ENCODE peak calls at places on chromosomes 11 and 22, in nine cellular contexts. One of them, this sample, is unnamed.

GRCh38 chr11:45554230-45554967 is 111.0 kb downstream of the CHST1 start:
- DNase-seq in thoracic aorta: no peak
- DNase-seq in pancreas: no peak
- DNase-seq in lower leg skin: no peak
- DNase-seq in IMR-90: no peak
- DNase-seq in fibroblast of the aortic adventitia: no peak
- DNase-seq in stomach: no peak
- DNase-seq in GM12865: no peak
- DNase-seq in tibial artery: no peak
- DNase-seq in this sample: no peak

GRCh38 chr11:26753738-26754504 is 32.1 kb upstream of the SLC5A12 start:
- DNase-seq in thoracic aorta: peak
- DNase-seq in pancreas: peak
- DNase-seq in lower leg skin: no peak
- DNase-seq in IMR-90: peak
- DNase-seq in fibroblast of the aortic adventitia: peak
- DNase-seq in stomach: peak
- DNase-seq in GM12865: peak
- DNase-seq in tibial artery: peak
- DNase-seq in this sample: no peak

GRCh38 chr11:17519486-17519885 is 24.7 kb downstream of the USH1C start:
- DNase-seq in thoracic aorta: no peak
- DNase-seq in pancreas: no peak
- DNase-seq in lower leg skin: no peak
- DNase-seq in IMR-90: no peak
- DNase-seq in fibroblast of the aortic adventitia: no peak
- DNase-seq in stomach: no peak
- DNase-seq in GM12865: no peak
- DNase-seq in tibial artery: no peak
- DNase-seq in this sample: no peak

GRCh38 chr22:45460288-45461109 is 42.2 kb upstream of the FBLN1 start:
- DNase-seq in thoracic aorta: no peak
- DNase-seq in pancreas: peak
- DNase-seq in lower leg skin: no peak
- DNase-seq in IMR-90: peak
- DNase-seq in fibroblast of the aortic adventitia: peak
- DNase-seq in stomach: no peak
- DNase-seq in GM12865: no peak
- DNase-seq in tibial artery: peak
- DNase-seq in this sample: no peak

GRCh38 chr11:72807021-72807693 is 7.1 kb upstream of the ATG16L2 start:
- DNase-seq in thoracic aorta: no peak
- DNase-seq in pancreas: no peak
- DNase-seq in lower leg skin: no peak
- DNase-seq in IMR-90: peak
- DNase-seq in fibroblast of the aortic adventitia: peak
- DNase-seq in stomach: no peak
- DNase-seq in GM12865: no peak
- DNase-seq in tibial artery: no peak
- DNase-seq in this sample: no peak

GRCh38 chr11:73461335-73461840 is 85.2 kb downstream of the RELT start:
- DNase-seq in thoracic aorta: no peak
- DNase-seq in pancreas: no peak
- DNase-seq in lower leg skin: no peak
- DNase-seq in IMR-90: peak
- DNase-seq in fibroblast of the aortic adventitia: no peak
- DNase-seq in stomach: no peak
- DNase-seq in GM12865: no peak
- DNase-seq in tibial artery: no peak
- DNase-seq in this sample: no peak

GRCh38 chr11:84430661-84431060 is 1144.5 kb upstream of the CCDC90B start:
- DNase-seq in thoracic aorta: no peak
- DNase-seq in pancreas: no peak
- DNase-seq in lower leg skin: no peak
- DNase-seq in IMR-90: no peak
- DNase-seq in fibroblast of the aortic adventitia: no peak
- DNase-seq in stomach: no peak
- DNase-seq in GM12865: no peak
- DNase-seq in tibial artery: no peak
- DNase-seq in this sample: no peak

GRCh38 chr11:120128392-120129172 is 9.3 kb downstream of the TRIM29 start:
- DNase-seq in thoracic aorta: no peak
- DNase-seq in pancreas: no peak
- DNase-seq in lower leg skin: peak
- DNase-seq in IMR-90: peak
- DNase-seq in fibroblast of the aortic adventitia: peak
- DNase-seq in stomach: no peak
- DNase-seq in GM12865: no peak
- DNase-seq in tibial artery: peak
- DNase-seq in this sample: no peak

GRCh38 chr11:833849-834311 is 1.1 kb downstream of the CD151 start:
- DNase-seq in thoracic aorta: no peak
- DNase-seq in pancreas: no peak
- DNase-seq in lower leg skin: no peak
- DNase-seq in IMR-90: no peak
- DNase-seq in fibroblast of the aortic adventitia: peak
- DNase-seq in stomach: peak
- DNase-seq in GM12865: no peak
- DNase-seq in tibial artery: peak
- DNase-seq in this sample: no peak

GRCh38 chr11:6695377-6695776 is 12.2 kb upstream of the MRPL17 start:
- DNase-seq in thoracic aorta: no peak
- DNase-seq in pancreas: no peak
- DNase-seq in lower leg skin: no peak
- DNase-seq in IMR-90: peak
- DNase-seq in fibroblast of the aortic adventitia: peak
- DNase-seq in stomach: no peak
- DNase-seq in GM12865: no peak
- DNase-seq in tibial artery: no peak
- DNase-seq in this sample: no peak

GRCh38 chr11:6315811-6316425 is 4.4 kb downstream of the CAVIN3 start:
- DNase-seq in thoracic aorta: peak
- DNase-seq in pancreas: peak
- DNase-seq in lower leg skin: peak
- DNase-seq in IMR-90: peak
- DNase-seq in fibroblast of the aortic adventitia: peak
- DNase-seq in stomach: peak
- DNase-seq in GM12865: peak
- DNase-seq in tibial artery: peak
- DNase-seq in this sample: no peak

GRCh38 chr11:11789735-11790369 is 51.9 kb upstream of the USP47 start:
- DNase-seq in thoracic aorta: no peak
- DNase-seq in pancreas: no peak
- DNase-seq in lower leg skin: no peak
- DNase-seq in IMR-90: peak
- DNase-seq in fibroblast of the aortic adventitia: peak
- DNase-seq in stomach: no peak
- DNase-seq in GM12865: peak
- DNase-seq in tibial artery: no peak
- DNase-seq in this sample: no peak

GRCh38 chr22:29108137-29108536 is 35.3 kb downstream of the KREMEN1 start:
- DNase-seq in thoracic aorta: no peak
- DNase-seq in pancreas: no peak
- DNase-seq in lower leg skin: no peak
- DNase-seq in IMR-90: peak
- DNase-seq in fibroblast of the aortic adventitia: peak
- DNase-seq in stomach: no peak
- DNase-seq in GM12865: no peak
- DNase-seq in tibial artery: no peak
- DNase-seq in this sample: no peak

GRCh38 chr11:43868852-43869567 is 11.6 kb upstream of the ALKBH3 start:
- DNase-seq in thoracic aorta: no peak
- DNase-seq in pancreas: no peak
- DNase-seq in lower leg skin: no peak
- DNase-seq in IMR-90: peak
- DNase-seq in fibroblast of the aortic adventitia: peak
- DNase-seq in stomach: no peak
- DNase-seq in GM12865: peak
- DNase-seq in tibial artery: no peak
- DNase-seq in this sample: peak

GRCh38 chr11:57656936-57657289 is 649 bp upstream of the CLP1 start:
- DNase-seq in thoracic aorta: no peak
- DNase-seq in pancreas: no peak
- DNase-seq in lower leg skin: no peak
- DNase-seq in IMR-90: no peak
- DNase-seq in fibroblast of the aortic adventitia: no peak
- DNase-seq in stomach: no peak
- DNase-seq in GM12865: no peak
- DNase-seq in tibial artery: no peak
- DNase-seq in this sample: no peak

GRCh38 chr11:79857404-79857803 is 416.6 kb upstream of the TENM4 start:
- DNase-seq in thoracic aorta: no peak
- DNase-seq in pancreas: no peak
- DNase-seq in lower leg skin: no peak
- DNase-seq in IMR-90: no peak
- DNase-seq in fibroblast of the aortic adventitia: no peak
- DNase-seq in stomach: no peak
- DNase-seq in GM12865: no peak
- DNase-seq in tibial artery: no peak
- DNase-seq in this sample: no peak

GRCh38 chr11:120305286-120305685 is 19.8 kb upstream of the TLCD5 start:
- DNase-seq in thoracic aorta: no peak
- DNase-seq in pancreas: no peak
- DNase-seq in lower leg skin: peak
- DNase-seq in IMR-90: no peak
- DNase-seq in fibroblast of the aortic adventitia: no peak
- DNase-seq in stomach: peak
- DNase-seq in GM12865: peak
- DNase-seq in tibial artery: no peak
- DNase-seq in this sample: no peak

GRCh38 chr11:125872138-125872491 is 15.4 kb upstream of the HYLS1 start:
- DNase-seq in thoracic aorta: no peak
- DNase-seq in pancreas: no peak
- DNase-seq in lower leg skin: no peak
- DNase-seq in IMR-90: no peak
- DNase-seq in fibroblast of the aortic adventitia: no peak
- DNase-seq in stomach: no peak
- DNase-seq in GM12865: no peak
- DNase-seq in tibial artery: no peak
- DNase-seq in this sample: no peak

GRCh38 chr11:125869526-125869925 is 17.9 kb upstream of the HYLS1 start:
- DNase-seq in thoracic aorta: no peak
- DNase-seq in pancreas: no peak
- DNase-seq in lower leg skin: no peak
- DNase-seq in IMR-90: no peak
- DNase-seq in fibroblast of the aortic adventitia: peak
- DNase-seq in stomach: no peak
- DNase-seq in GM12865: no peak
- DNase-seq in tibial artery: no peak
- DNase-seq in this sample: no peak

GRCh38 chr11:125873881-125874555 is 13.4 kb upstream of the HYLS1 start:
- DNase-seq in thoracic aorta: no peak
- DNase-seq in pancreas: no peak
- DNase-seq in lower leg skin: no peak
- DNase-seq in IMR-90: no peak
- DNase-seq in fibroblast of the aortic adventitia: peak
- DNase-seq in stomach: no peak
- DNase-seq in GM12865: no peak
- DNase-seq in tibial artery: no peak
- DNase-seq in this sample: no peak

GRCh38 chr11:125871391-125872137 is 15.9 kb upstream of the HYLS1 start:
- DNase-seq in thoracic aorta: no peak
- DNase-seq in pancreas: peak
- DNase-seq in lower leg skin: no peak
- DNase-seq in IMR-90: peak
- DNase-seq in fibroblast of the aortic adventitia: peak
- DNase-seq in stomach: peak
- DNase-seq in GM12865: peak
- DNase-seq in tibial artery: no peak
- DNase-seq in this sample: no peak

DNA sequence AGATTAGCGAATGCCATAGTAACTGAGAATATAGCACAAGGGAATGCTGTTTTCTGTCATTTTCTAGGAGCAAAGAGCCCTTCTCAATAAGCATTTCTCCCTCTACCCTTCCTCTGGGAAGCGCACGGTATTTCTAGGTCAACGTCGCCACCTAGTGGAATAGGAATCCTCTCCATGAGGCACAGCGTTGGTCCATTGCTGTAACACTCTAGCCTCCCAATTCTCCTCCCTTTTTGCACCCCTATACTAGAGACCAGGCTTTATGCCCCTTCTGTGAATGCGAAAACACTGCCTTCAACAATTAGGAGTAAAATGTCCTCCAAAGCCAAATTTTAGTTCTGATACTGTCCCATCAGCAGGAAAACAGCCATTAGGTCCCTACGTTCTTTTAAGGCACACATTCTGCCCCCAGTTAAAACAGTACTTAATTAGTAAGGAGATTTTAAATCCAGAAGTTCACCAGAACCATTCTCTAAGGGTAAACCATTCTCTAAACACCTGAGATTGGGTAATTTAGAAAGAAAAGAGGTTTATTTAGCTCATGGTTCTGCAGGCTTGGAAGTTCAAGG is 12.8 kb upstream of the HYLS1 start:
- DNase-seq in thoracic aorta: no peak
- DNase-seq in pancreas: peak
- DNase-seq in lower leg skin: no peak
- DNase-seq in IMR-90: peak
- DNase-seq in fibroblast of the aortic adventitia: peak
- DNase-seq in stomach: peak
- DNase-seq in GM12865: peak
- DNase-seq in tibial artery: no peak
- DNase-seq in this sample: peak
- TF ChIP-seq CTCF in thoracic aorta: peak
- TF ChIP-seq CTCF in pancreas: peak
- TF ChIP-seq CTCF in lower leg skin: no peak
- TF ChIP-seq CTCF in IMR-90: peak
- TF ChIP-seq CTCF in fibroblast of the aortic adventitia: peak
- TF ChIP-seq CTCF in stomach: peak
- TF ChIP-seq CTCF in GM12865: peak
- TF ChIP-seq CTCF in tibial artery: peak
- TF ChIP-seq CTCF in this sample: peak

GRCh38 chr11:123404626-123405025 is 25.4 kb upstream of the GRAMD1B start:
- DNase-seq in thoracic aorta: no peak
- DNase-seq in pancreas: no peak
- DNase-seq in lower leg skin: no peak
- DNase-seq in IMR-90: no peak
- DNase-seq in fibroblast of the aortic adventitia: no peak
- DNase-seq in stomach: no peak
- DNase-seq in GM12865: no peak
- DNase-seq in tibial artery: no peak
- DNase-seq in this sample: no peak
- H3K4me3 ChIP-seq in thoracic aorta: no peak
- H3K4me3 ChIP-seq in pancreas: no peak
- H3K4me3 ChIP-seq in lower leg skin: no peak
- H3K4me3 ChIP-seq in IMR-90: no peak
- H3K4me3 ChIP-seq in fibroblast of the aortic adventitia: no peak
- H3K4me3 ChIP-seq in stomach: no peak
- H3K4me3 ChIP-seq in GM12865: no peak
- H3K4me3 ChIP-seq in tibial artery: no peak
- H3K4me3 ChIP-seq in this sample: no peak

GRCh38 chr22:18071968-18072310 is 5.9 kb upstream of the PEX26 start:
- DNase-seq in thoracic aorta: no peak
- DNase-seq in pancreas: no peak
- DNase-seq in lower leg skin: no peak
- DNase-seq in IMR-90: no peak
- DNase-seq in fibroblast of the aortic adventitia: no peak
- DNase-seq in stomach: no peak
- DNase-seq in GM12865: no peak
- DNase-seq in tibial artery: peak
- DNase-seq in this sample: no peak
- TF ChIP-seq CTCF in thoracic aorta: no peak
- TF ChIP-seq CTCF in pancreas: no peak
- TF ChIP-seq CTCF in lower leg skin: no peak
- TF ChIP-seq CTCF in IMR-90: no peak
- TF ChIP-seq CTCF in fibroblast of the aortic adventitia: no peak
- TF ChIP-seq CTCF in stomach: no peak
- TF ChIP-seq CTCF in GM12865: no peak
- TF ChIP-seq CTCF in tibial artery: no peak
- TF ChIP-seq CTCF in this sample: no peak

GRCh38 chr11:65871811-65872548 is 620 bp downstream of the EFEMP2 start:
- DNase-seq in thoracic aorta: no peak
- DNase-seq in pancreas: no peak
- DNase-seq in lower leg skin: no peak
- DNase-seq in IMR-90: no peak
- DNase-seq in fibroblast of the aortic adventitia: no peak
- DNase-seq in stomach: no peak
- DNase-seq in GM12865: no peak
- DNase-seq in tibial artery: peak
- DNase-seq in this sample: no peak
- H3K4me3 ChIP-seq in thoracic aorta: peak
- H3K4me3 ChIP-seq in pancreas: peak
- H3K4me3 ChIP-seq in lower leg skin: peak
- H3K4me3 ChIP-seq in IMR-90: peak
- H3K4me3 ChIP-seq in fibroblast of the aortic adventitia: peak
- H3K4me3 ChIP-seq in stomach: peak
- H3K4me3 ChIP-seq in GM12865: no peak
- H3K4me3 ChIP-seq in tibial artery: peak
- H3K4me3 ChIP-seq in this sample: peak

This sample was measured in epithelial cell of proximal tubule.